ENCODE peak calls at places on chromosomes 12 and 14, in five cellular contexts. K is naive thymus-derived CD4-positive, alpha-beta T cell; F is CD8-positive, alpha-beta T cell; B is transverse colon; R is iPS DF 6.9. C is an unnamed sample.

GRCh38 chr12:122368361-122369073 is 54.0 kb downstream of the CLIP1 start:
- DNase-seq in R (no peak), K (no peak), F (no peak), B (no peak), C (no peak)

GRCh38 chr14:93249128-93249831 is 42.2 kb downstream of the UBR7 start:
- DNase-seq in F (no peak), K (no peak), B (no peak), R (no peak), C (no peak)

GRCh38 chr12:112795582-112795981 is 4.0 kb downstream of the RPH3A start:
- DNase-seq in B (no peak), R (no peak), F (no peak), K (no peak), C (no peak)

GRCh38 chr12:63965936-63966602 is 121.6 kb downstream of the SRGAP1 start:
- DNase-seq in B (no peak), K (no peak), F (no peak), R (no peak), C (no peak)

GRCh38 chr14:101185081-101185835 is 281.7 kb upstream of the RTL1 start:
- DNase-seq in F (no peak), K (no peak), R (no peak), B (no peak), C (no peak)

GRCh38 chr12:43692064-43692463 is 66.5 kb downstream of the PUS7L start:
- DNase-seq in F (no peak), K (no peak), B (no peak), R (no peak), C (no peak)

GRCh38 chr12:94169495-94169894 is 21.1 kb downstream of the PLXNC1 start:
- DNase-seq in F (no peak), B (no peak), K (no peak), R (no peak), C (no peak)

GRCh38 chr12:50788562-50788961 is 24.7 kb downstream of the ATF1 start:
- DNase-seq in R (no peak), B (no peak), K (no peak), F (no peak), C (no peak)

GRCh38 chr12:30110970-30111586 is 327.3 kb upstream of the TMTC1 start:
- DNase-seq in F (no peak), B (no peak), K (no peak), R (no peak), C (no peak)

GRCh38 chr14:104986487-104987164 is 1.0 kb downstream of the CLBA1 start:
- DNase-seq in R (no peak), K (no peak), F (no peak), B (no peak), C (no peak)

GRCh38 chr14:104931771-104932675 is 7.3 kb downstream of the PLD4 start:
- DNase-seq in B (no peak), K (no peak), F (no peak), R (no peak), C (no peak)

GRCh38 chr14:51873221-51873893 is 12.9 kb downstream of the GNG2 start:
- DNase-seq in K (no peak), F (no peak), B (no peak), R (no peak), C (peak; percentile 33)

GRCh38 chr14:101008196-101008595 is 104.7 kb upstream of the RTL1 start:
- DNase-seq in F (no peak), K (no peak), R (no peak), B (no peak), C (no peak)

GRCh38 chr14:50083467-50084337 is 32.7 kb downstream of the VCPKMT start:
- DNase-seq in R (no peak), F (peak; percentile 54), B (no peak), K (no peak), C (no peak)

GRCh38 chr14:105860615-105861580 is 334.5 kb downstream of the TMEM121 start:
- DNase-seq in F (peak; percentile 3), B (peak; percentile 14), K (no peak), R (no peak), C (no peak)

GRCh38 chr12:10392394-10392930 is 2.6 kb upstream of the KLRK1 start:
- DNase-seq in F (peak; percentile 42), B (peak; percentile 30), R (no peak), K (no peak), C (no peak)

GRCh38 chr14:31080060-31080459 is 53.9 kb upstream of the STRN3 start:
- DNase-seq in R (no peak), F (no peak), K (no peak), B (no peak), C (no peak)

GRCh38 chr12:132837693-132838463 is 9.2 kb upstream of the GOLGA3 start:
- DNase-seq in R (no peak), K (no peak), F (no peak), B (no peak), C (no peak)

GRCh38 chr14:103056322-103057027 is 874 bp downstream of the CDC42BPB start:
- DNase-seq in B (peak; percentile 76), F (no peak), K (no peak), R (no peak), C (no peak)

GRCh38 chr12:93825926-93826599 is 148.9 kb downstream of the CRADD start:
- DNase-seq in B (no peak), F (no peak), R (no peak), K (no peak), C (no peak)

GRCh38 chr14:79596531-79596930 is 614.8 kb downstream of the DIO2 start:
- DNase-seq in K (no peak), F (no peak), R (no peak), B (no peak), C (no peak)

GRCh38 chr12:111503116-111503515 is 96.0 kb downstream of the ATXN2 start:
- DNase-seq in F (no peak), K (no peak), R (no peak), B (no peak), C (no peak)

GRCh38 chr12:75813066-75813465 is 218.5 kb downstream of the PHLDA1 start:
- DNase-seq in K (no peak), R (no peak), B (no peak), F (no peak), C (no peak)

GRCh38 chr14:75820761-75821160 is 159.7 kb downstream of the TTLL5 start:
- DNase-seq in F (no peak), B (no peak), R (no peak), K (no peak), C (no peak)

GRCh38 chr14:85124896-85125295 is 405.0 kb upstream of the FLRT2 start:
- DNase-seq in R (no peak), K (no peak), F (no peak), B (no peak), C (no peak)

GRCh38 chr12:106632797-106633450 is 50.1 kb downstream of the RFX4 start:
- DNase-seq in K (no peak), F (no peak), B (no peak), R (no peak), C (no peak)

DNA sequence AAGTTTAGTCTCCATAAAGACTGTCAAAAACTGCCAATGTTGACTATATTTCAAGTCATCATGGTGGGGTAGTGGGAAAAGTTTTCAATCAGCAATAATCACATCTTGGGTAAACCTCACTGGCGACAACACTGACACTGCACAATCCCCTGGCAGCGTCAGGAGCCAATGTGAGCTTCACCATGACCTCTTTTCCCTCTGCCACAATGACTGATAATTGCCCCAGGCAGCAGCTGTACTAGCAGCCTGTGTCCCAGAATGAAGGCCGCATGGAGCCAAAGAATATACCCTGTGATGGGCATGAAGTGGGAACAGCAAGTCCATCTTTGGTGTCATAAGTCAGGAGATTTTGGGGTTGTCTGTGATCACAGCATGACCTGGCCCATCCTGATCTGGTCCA is 5.3 kb downstream of the MMAB start:
- DNase-seq in B (no peak), F (no peak), R (no peak), K (no peak), C (no peak)
- H3K27ac ChIP-seq in B (no peak overlapping the region), F (no peak overlapping the region), R (no peak overlapping the region), K (no peak overlapping the region), C (no peak overlapping the region)

GRCh38 chr12:46553266-46553665 is 180.7 kb upstream of the SLC38A2 start:
- DNase-seq in K (no peak), R (no peak), F (no peak), B (no peak), C (no peak)

GRCh38 chr12:46547421-46548340 is 175.1 kb upstream of the SLC38A2 start:
- DNase-seq in B (no peak), K (no peak), F (no peak), R (no peak), C (no peak)

GRCh38 chr12:46546634-46547273 is 174.2 kb upstream of the SLC38A2 start:
- DNase-seq in K (no peak), B (no peak), F (no peak), R (no peak), C (peak; percentile 59)

GRCh38 chr12:46550266-46550879 is 177.8 kb upstream of the SLC38A2 start:
- DNase-seq in F (no peak), K (no peak), R (no peak), B (no peak), C (no peak)

DNA sequence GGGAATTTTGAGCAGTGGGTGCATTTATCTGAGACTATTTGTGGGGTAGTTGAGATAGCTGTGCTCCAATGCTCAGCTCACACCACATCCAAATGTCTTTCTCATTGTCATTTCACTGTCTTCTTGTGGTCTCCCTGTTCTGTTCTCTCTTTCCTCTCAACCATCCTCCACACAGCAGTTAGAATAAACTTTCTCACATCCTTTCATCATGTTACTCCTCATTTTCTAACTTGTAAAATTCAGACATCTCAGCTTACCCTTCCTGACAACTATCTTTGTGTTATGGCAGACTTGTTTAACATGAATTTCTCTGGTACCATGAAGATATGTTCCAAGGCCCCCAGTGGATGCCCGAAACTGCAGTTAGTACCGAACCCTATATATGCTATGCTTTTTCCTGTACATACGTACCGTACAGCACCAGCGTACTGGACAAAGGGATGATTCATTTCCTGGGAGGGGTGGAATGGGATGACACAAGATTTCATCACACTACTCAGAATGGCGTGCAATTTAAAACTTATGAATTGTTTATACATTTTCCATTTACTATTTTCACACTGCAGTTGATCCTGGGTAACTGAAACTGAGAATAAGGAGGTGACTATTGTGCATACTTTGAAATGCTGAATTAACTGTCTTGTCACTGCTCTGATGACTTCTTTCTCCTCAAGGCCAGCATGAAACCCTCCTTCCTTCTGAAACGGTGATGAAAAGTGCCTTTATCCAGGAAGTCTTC is 177.1 kb upstream of the SLC38A2 start:
- DNase-seq in F (no peak), B (no peak), R (no peak), K (no peak), C (no peak)
- H3K4me1 ChIP-seq in F (peaks cover 22% of the 10 kb centered on the region), B (no peaks in the 10 kb centered on the region), R (no peaks in the 10 kb centered on the region), K (peaks cover 11% of the 10 kb centered on the region), C (peaks cover 18% of the 10 kb centered on the region)

GRCh38 chr14:35368139-35368460 is 36.4 kb downstream of the NFKBIA start:
- DNase-seq in R (no peak), K (no peak), F (no peak), B (no peak), C (no peak)
- H3K27ac ChIP-seq in R (no peak overlapping the region), K (no peak overlapping the region), F (peak overlapping the region; percentile 13), B (no peak overlapping the region), C (no peak overlapping the region)

DNA sequence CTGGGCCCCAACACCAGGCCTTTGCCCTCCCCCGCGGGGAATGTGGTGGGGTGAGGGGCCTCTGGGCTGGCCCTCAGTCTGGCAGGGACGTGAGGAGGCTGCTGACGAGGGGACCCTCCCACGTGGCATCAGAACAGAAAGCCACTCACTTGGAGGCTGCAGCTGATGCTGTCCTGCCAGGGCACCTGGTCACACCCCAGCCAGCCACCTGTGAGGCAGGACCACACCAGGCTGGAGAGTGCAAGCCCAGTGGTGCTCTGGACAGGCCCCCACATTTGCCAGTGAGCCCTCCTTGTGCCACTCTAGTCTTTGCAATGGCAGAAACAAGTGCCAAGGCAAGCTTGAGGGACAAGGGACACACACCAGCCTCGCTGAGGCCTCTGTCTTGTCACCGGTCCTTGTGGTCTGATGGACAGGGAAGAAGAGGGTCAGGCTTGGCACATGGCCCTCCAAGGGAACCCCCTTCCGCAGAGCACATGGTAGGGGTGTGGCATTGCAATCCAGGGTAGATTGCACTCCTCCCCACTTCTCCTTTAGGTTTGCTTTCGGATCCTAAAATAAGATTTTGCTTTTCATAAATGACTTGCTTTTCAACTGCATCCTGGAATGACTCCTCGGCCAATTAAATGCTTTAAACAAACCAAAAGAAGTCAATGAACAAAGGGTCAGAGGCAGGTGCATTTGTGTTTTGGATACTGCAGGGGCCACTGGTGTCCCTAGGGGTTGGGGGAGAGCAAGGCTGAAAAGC is 53.7 kb downstream of the CCDC88C start:
- DNase-seq in R (no peak), F (no peak), K (no peak), B (peak; percentile 55), C (no peak)
- H3K4me1 ChIP-seq in R (peaks cover 5% of the 10 kb centered on the region), F (peaks cover 84% of the 10 kb centered on the region), K (peaks cover 53% of the 10 kb centered on the region), B (no peaks in the 10 kb centered on the region), C (peaks cover 90% of the 10 kb centered on the region)

C was measured in CD4-positive, CD25-positive, alpha-beta regulatory T cell.